ENCODE peak calls at places on chromosomes 16 and 17, in nine cellular contexts. O is testis, G is Peyer's patch, C is body of pancreas, I is gastrocnemius medialis, F is endothelial cell of umbilical vein, J is sigmoid colon, M is heart left ventricle, W is breast epithelium. X is an unnamed sample.

GRCh38 chr16:66026211-66026610 is 340.3 kb upstream of the CDH5 start:
- DNase-seq in O (no peak), G (no peak), C (no peak), I (no peak), F (no peak), J (no peak), M (no peak), W (no peak), X (peak; percentile 69)

GRCh38 chr17:74130841-74131240 is 72.6 kb upstream of the RPL38 start:
- DNase-seq in O (no peak), G (no peak), C (no peak), I (no peak), F (no peak), J (no peak), M (no peak), W (no peak), X (no peak)

GRCh38 chr17:59601130-59601529 is 18.6 kb upstream of the CLTC start:
- DNase-seq in O (no peak), G (no peak), C (no peak), I (no peak), F (no peak), J (no peak), M (no peak), W (no peak), X (no peak)

GRCh38 chr16:52496051-52496876 is 50.7 kb downstream of the TOX3 start:
- DNase-seq in O (no peak), G (no peak), C (no peak), I (no peak), F (no peak), J (no peak), M (no peak), W (no peak), X (no peak)

GRCh38 chr17:45355087-45355486 is 38.3 kb upstream of the MAP3K14 start:
- DNase-seq in O (no peak), G (no peak), C (no peak), I (no peak), F (no peak), J (peak; percentile 13), M (no peak), W (no peak), X (peak; percentile 16)

GRCh38 chr17:50479522-50480141 is 972 bp downstream of the RSAD1 start:
- DNase-seq in O (peak; percentile 91), G (peak; percentile 79), C (peak; percentile 85), I (peak; percentile 75), F (peak; percentile 72), J (peak; percentile 86), M (peak; percentile 84), W (peak; percentile 71), X (peak; percentile 87)

GRCh38 chr17:31491794-31492171 is 100.3 kb downstream of the RAB11FIP4 start:
- DNase-seq in O (no peak), G (peak; percentile 70), C (peak; percentile 86), I (no peak), F (no peak), J (no peak), M (no peak), W (no peak), X (no peak)

GRCh38 chr17:77010667-77011066 is 130.1 kb upstream of the SEC14L1 start:
- DNase-seq in O (no peak), G (no peak), C (no peak), I (no peak), F (no peak), J (no peak), M (no peak), W (no peak), X (no peak)

GRCh38 chr16:54289242-54290051 is 2.9 kb upstream of the IRX3 start:
- DNase-seq in O (no peak), G (no peak), C (no peak), I (no peak), F (no peak), J (no peak), M (no peak), W (no peak), X (no peak)

GRCh38 chr17:28612531-28612930 is 1.5 kb downstream of the RSKR start:
- DNase-seq in O (no peak), G (no peak), C (no peak), I (no peak), F (no peak), J (no peak), M (no peak), W (no peak), X (no peak)

GRCh38 chr17:49618112-49618611 is 42.5 kb downstream of the NXPH3 start:
- DNase-seq in O (no peak), G (no peak), C (no peak), I (no peak), F (no peak), J (no peak), M (no peak), W (no peak), X (no peak)

GRCh38 chr16:15857779-15858560 is 1.1 kb upstream of the MYH11 start:
- DNase-seq in O (peak; percentile 26), G (no peak), C (peak; percentile 22), I (no peak), F (peak; percentile 22), J (peak; percentile 94), M (peak; percentile 66), W (peak; percentile 68), X (no peak)

GRCh38 chr17:40648326-40648968 is 829 bp upstream of the SMARCE1 start:
- DNase-seq in O (peak; percentile 58), G (no peak), C (peak; percentile 61), I (no peak), F (peak; percentile 53), J (no peak), M (no peak), W (no peak), X (no peak)

GRCh38 chr16:79278506-79278905 is 322.0 kb downstream of the MAF start:
- DNase-seq in O (no peak), G (peak; percentile 48), C (no peak), I (no peak), F (no peak), J (no peak), M (no peak), W (no peak), X (no peak)

GRCh38 chr17:17420561-17421269 is 56.1 kb upstream of the MED9 start:
- DNase-seq in O (no peak), G (no peak), C (peak; percentile 48), I (peak; percentile 83), F (no peak), J (peak; percentile 79), M (peak; percentile 90), W (no peak), X (peak; percentile 95)

GRCh38 chr17:74457820-74458166 is 8.6 kb upstream of the CD300A start:
- DNase-seq in O (no peak), G (no peak), C (no peak), I (no peak), F (no peak), J (no peak), M (no peak), W (no peak), X (no peak)

GRCh38 chr16:89246903-89247733 is 29.6 kb downstream of the ZNF778 start:
- DNase-seq in O (peak; percentile 94), G (peak; percentile 86), C (peak; percentile 91), I (peak; percentile 81), F (peak; percentile 62), J (peak; percentile 95), M (peak; percentile 88), W (peak; percentile 69), X (peak; percentile 94)
- TF ChIP-seq POLR2A in O (no peak), G (no peak), C (peak; percentile 30), I (no peak), F (no peak), J (no peak), M (no peak), W (no peak), X (no peak)

DNA sequence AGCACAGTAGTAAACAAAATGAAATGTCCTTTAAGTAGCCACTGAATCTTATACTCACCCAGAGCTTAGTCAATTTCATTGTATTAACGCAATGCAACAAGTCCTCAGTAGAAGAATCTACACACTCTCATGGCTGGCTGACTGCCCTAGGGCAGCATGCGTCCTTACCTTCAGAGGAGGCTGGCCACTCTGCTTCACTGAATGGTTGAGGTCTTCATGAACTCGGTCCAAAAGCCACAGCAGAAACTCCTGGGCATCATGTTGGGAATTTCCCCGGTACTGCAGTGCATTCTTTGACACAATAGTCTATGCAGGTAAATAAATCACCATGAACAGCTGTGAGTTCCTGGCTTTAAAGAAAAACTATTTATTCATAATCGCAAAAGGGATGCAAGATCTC is 41.4 kb downstream of the USP31 start:
- DNase-seq in O (no peak), G (no peak), C (no peak), I (no peak), F (peak; percentile 65), J (no peak), M (no peak), W (no peak), X (no peak)
- H3K27ac ChIP-seq in O (peak overlapping the region; percentile 50), G (no peak overlapping the region), C (no peak overlapping the region), I (no peak overlapping the region), F (no peak overlapping the region), J (no peak overlapping the region), M (no peak overlapping the region), W (peak overlapping the region; percentile 31), X (no peak overlapping the region)

GRCh38 chr17:47618416-47618815 is 31.3 kb upstream of the KPNB1 start:
- DNase-seq in O (no peak), G (no peak), C (no peak), I (no peak), F (peak; percentile 35), J (no peak), M (no peak), W (no peak), X (no peak)
- TF ChIP-seq CTCF in O (peak; percentile 45), G (no peak), C (peak; percentile 8), I (peak; percentile 22), F (peak; percentile 22), J (peak; percentile 26), M (peak; percentile 5), W (no peak), X (no peak)

GRCh38 chr16:30922960-30923535 is 324 bp upstream of the FBXL19 start:
- DNase-seq in O (peak; percentile 100), G (peak; percentile 99), C (peak; percentile 99), I (peak; percentile 100), F (peak; percentile 100), J (peak; percentile 100), M (peak; percentile 100), W (peak; percentile 100), X (peak; percentile 99)

GRCh38 chr16:30924797-30925645 is 1.6 kb downstream of the FBXL19 start:
- DNase-seq in O (no peak), G (no peak), C (no peak), I (no peak), F (no peak), J (no peak), M (no peak), W (no peak), X (no peak)

GRCh38 chr16:30922420-30922959 is 882 bp upstream of the FBXL19 start:
- DNase-seq in O (peak; percentile 100), G (peak; percentile 99), C (peak; percentile 100), I (peak; percentile 100), F (peak; percentile 100), J (peak; percentile 100), M (peak; percentile 100), W (peak; percentile 100), X (peak; percentile 100)

GRCh38 chr16:30924086-30924714 is 828 bp downstream of the FBXL19 start:
- DNase-seq in O (no peak), G (no peak), C (no peak), I (no peak), F (no peak), J (no peak), M (peak; percentile 36), W (no peak), X (no peak)

DNA sequence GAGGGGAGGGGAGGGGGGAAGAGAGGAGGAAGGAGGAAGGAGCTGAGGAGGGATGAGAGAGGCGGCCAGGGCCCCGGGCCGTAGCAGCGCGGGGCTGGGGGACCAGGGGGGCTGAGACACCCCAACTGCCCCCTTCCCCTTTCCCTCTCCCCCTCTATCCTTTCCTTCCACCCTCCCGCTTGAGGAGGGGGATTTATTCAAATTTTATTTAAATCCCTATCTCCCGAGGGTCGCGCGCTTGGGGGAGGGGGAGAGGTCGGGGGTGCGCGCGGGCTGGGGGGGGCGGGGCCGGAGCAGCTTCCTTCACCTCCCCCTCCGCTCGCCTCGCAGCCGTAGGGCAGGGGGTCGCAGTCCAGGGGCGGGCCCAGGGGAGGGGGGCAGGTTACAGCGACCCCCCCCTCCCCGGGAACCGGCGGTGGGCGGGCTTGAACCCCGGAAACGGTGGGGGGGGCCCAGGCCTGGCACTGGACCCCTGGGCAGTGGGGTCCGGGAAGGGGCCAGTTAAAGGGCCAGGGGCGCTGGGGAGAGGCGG is at the start of gene FBXL19:
- DNase-seq in O (no peak), G (peak; percentile 31), C (peak; percentile 16), I (no peak), F (no peak), J (peak; percentile 78), M (peak; percentile 54), W (no peak), X (no peak)
- TF ChIP-seq POLR2A in O (no peak), G (no peak), C (no peak), I (no peak), F (peak; percentile 36), J (no peak), M (no peak), W (no peak), X (no peak)